ENCODE peak calls at places on chromosomes 12 and 14, in seven cellular contexts. T is CD8-positive, alpha-beta memory T cell; S is hypothalamus; X is activated T-cell treated with anti-CD3 and anti-CD28 coated beads for 4 hours; K is SW480; I is CD4-positive, alpha-beta memory T cell; Q is effector memory CD8-positive, alpha-beta T cell. H is an unnamed sample.

GRCh38 chr12:46661161-46661845 is 164.5 kb downstream of the SLC38A4 start:
- DNase-seq in T (no peak), S (no peak), X (no peak), K (peak; percentile 80), I (peak; percentile 48), Q (peak; percentile 16), H (peak; percentile 58)

GRCh38 chr14:89425931-89426330 is 8.9 kb upstream of the FOXN3 start:
- DNase-seq in T (no peak), S (no peak), X (no peak), K (peak; percentile 84), I (no peak), Q (no peak), H (no peak)

GRCh38 chr14:35368139-35368460 is 36.4 kb downstream of the NFKBIA start:
- DNase-seq in T (no peak), S (no peak), X (no peak), K (no peak), I (no peak), Q (no peak), H (no peak)

GRCh38 chr14:54001189-54001878 is 44.7 kb upstream of the BMP4 start:
- DNase-seq in T (no peak), S (no peak), X (no peak), K (no peak), I (no peak), Q (no peak), H (no peak)

GRCh38 chr12:124913474-124914391 is 717 bp downstream of the UBC start:
- DNase-seq in T (peak; percentile 87), S (no peak), X (peak; percentile 94), K (peak; percentile 89), I (peak; percentile 91), Q (peak; percentile 88), H (peak; percentile 82)

GRCh38 chr12:13205809-13206559 is 9.5 kb downstream of the EMP1 start:
- DNase-seq in T (no peak), S (no peak), X (no peak), K (peak; percentile 93), I (no peak), Q (no peak), H (peak; percentile 15)

GRCh38 chr14:50003213-50004021 is 110.5 kb downstream of the ARF6 start:
- DNase-seq in T (peak; percentile 73), S (no peak), X (peak; percentile 51), K (peak; percentile 90), I (peak; percentile 76), Q (peak; percentile 84), H (peak; percentile 22)

GRCh38 chr14:90545966-90546751 is 149.3 kb downstream of the CALM1 start:
- DNase-seq in T (no peak), S (peak; percentile 34), X (no peak), K (no peak), I (no peak), Q (no peak), H (no peak)

GRCh38 chr12:53660064-53660463 is 15.8 kb downstream of the ATP5MC2 start:
- DNase-seq in T (no peak), S (no peak), X (no peak), K (no peak), I (no peak), Q (no peak), H (no peak)

GRCh38 chr14:72583316-72584272 is 310.3 kb downstream of the DPF3 start:
- DNase-seq in T (no peak), S (no peak), X (no peak), K (no peak), I (no peak), Q (no peak), H (no peak)

GRCh38 chr12:130775953-130776856 is 60.1 kb upstream of the RIMBP2 start:
- DNase-seq in T (no peak), S (no peak), X (peak; percentile 54), K (peak; percentile 81), I (peak; percentile 21), Q (no peak), H (no peak)

GRCh38 chr14:65282909-65283253 is 129.6 kb upstream of the FUT8 start:
- DNase-seq in T (no peak), S (no peak), X (no peak), K (no peak), I (no peak), Q (no peak), H (no peak)